ENCODE peak calls at places on chromosome 3, in eight cellular contexts. R, J, V, U, M, I, A and Y are unnamed samples.

GRCh38 chr3:54506603-54507002 is 384.3 kb downstream of the CACNA2D3 start:
- DNase-seq in R (no peak), I (no peak), U (no peak), V (no peak), J (no peak), A (no peak), M (no peak), Y (no peak)

GRCh38 chr3:76646921-76647562 is 392.9 kb upstream of the ROBO2 start:
- DNase-seq in U (no peak), I (no peak), V (no peak), R (no peak), M (peak; percentile 45), J (no peak), A (no peak), Y (no peak)

GRCh38 chr3:182435860-182436259 is 357.4 kb upstream of the ATP11B start:
- DNase-seq in A (no peak), J (no peak), U (no peak), I (no peak), M (no peak), R (no peak), V (no peak), Y (no peak)

GRCh38 chr3:65883614-65884013 is 155.1 kb downstream of the MAGI1 start:
- DNase-seq in A (peak; percentile 43), M (no peak), R (no peak), U (no peak), V (peak; percentile 38), I (no peak), J (no peak), Y (no peak)

GRCh38 chr3:192906940-192907339 is 10.7 kb downstream of the MB21D2 start:
- DNase-seq in R (no peak), U (no peak), V (no peak), I (no peak), J (no peak), A (no peak), M (no peak), Y (no peak)

GRCh38 chr3:33187368-33187634 is 31.3 kb downstream of the SUSD5 start:
- DNase-seq in A (no peak), R (no peak), I (no peak), M (no peak), J (no peak), V (no peak), U (no peak), Y (peak; percentile 32)

GRCh38 chr3:28716939-28717338 is 368.3 kb upstream of the AZI2 start:
- DNase-seq in A (no peak), R (no peak), J (no peak), I (no peak), V (no peak), U (no peak), M (no peak), Y (no peak)

GRCh38 chr3:179037361-179037760 is 34.2 kb downstream of the ZMAT3 start:
- DNase-seq in R (no peak), I (peak; percentile 93), J (peak; percentile 77), A (peak; percentile 88), V (peak; percentile 90), M (no peak), U (peak; percentile 72), Y (peak; percentile 95)

GRCh38 chr3:109224333-109224732 is 87.8 kb downstream of the C3orf85 start:
- DNase-seq in R (no peak), J (no peak), A (no peak), V (no peak), M (peak; percentile 4), U (no peak), I (no peak), Y (no peak)

DNA sequence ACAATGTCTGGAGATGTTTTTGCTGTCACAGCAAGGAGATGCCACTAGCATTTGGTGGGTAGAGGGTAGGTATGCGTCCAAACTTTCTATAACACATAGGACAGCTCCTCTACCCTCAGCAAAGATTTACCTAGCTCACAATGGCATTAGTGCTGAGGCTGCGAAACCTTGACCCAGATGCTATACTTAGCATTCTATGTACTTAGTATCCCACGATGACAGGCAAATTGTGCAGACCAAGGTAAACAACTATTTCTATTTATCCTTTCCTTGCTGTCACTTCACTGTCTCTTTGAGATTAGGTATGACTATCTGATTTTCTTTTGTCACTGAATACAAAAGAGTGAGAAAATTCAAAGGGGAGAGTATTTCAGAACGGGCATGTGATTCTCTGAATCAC is 265.2 kb upstream of the ZNF385D start:
- DNase-seq in J (no peak), A (no peak), I (no peak), R (no peak), V (no peak), U (no peak), M (no peak), Y (no peak)
- H3K4me3 ChIP-seq in J (no peak overlapping the region), A (no peak overlapping the region), I (no peak overlapping the region), R (no peak overlapping the region), V (no peak overlapping the region), U (no peak overlapping the region), M (no peak overlapping the region), Y (no peak overlapping the region)

DNA sequence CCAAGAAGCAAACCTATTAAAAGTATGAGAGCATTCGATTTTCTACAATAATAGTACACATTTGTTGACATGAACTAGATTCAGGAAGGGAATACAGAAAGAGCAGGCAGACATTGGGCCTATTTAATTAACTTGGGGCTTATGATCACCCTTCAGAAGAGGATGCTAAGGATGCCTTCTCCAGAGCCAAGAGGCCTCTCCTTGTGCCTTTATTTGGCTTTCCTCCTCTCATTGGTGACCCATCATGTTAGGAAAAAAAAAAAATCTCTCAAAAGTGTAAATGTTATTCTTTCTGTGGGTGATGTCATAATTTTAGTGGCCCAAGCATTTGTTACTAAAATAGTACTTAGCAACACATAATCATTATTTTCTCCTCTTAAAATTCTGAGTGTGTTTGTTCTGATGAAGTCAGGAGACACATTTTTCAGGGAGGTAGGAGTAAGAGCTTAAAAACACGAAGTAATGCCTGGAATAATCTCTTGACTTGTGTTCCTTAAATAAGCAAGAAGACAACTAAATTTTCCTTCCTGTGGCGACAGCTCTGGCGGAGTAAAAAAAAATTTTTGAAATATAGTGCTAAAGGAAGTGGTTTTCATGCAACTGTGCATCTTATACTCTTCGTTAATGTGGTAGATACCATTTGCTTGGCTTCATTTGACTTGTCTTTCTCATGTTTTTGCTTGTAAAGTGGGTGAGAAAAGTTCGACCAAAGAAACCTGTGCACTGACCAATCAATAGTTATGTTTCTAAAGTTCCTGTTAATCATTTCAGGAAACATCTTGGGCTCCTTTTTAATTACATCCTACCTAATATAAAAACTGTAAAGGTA is 11.3 kb upstream of the MBNL1 start:
- DNase-seq in J (no peak), M (no peak), V (peak; percentile 43), R (no peak), A (no peak), I (no peak), U (no peak), Y (peak; percentile 28)
- H3K4me3 ChIP-seq in J (no peak overlapping the region), M (no peak overlapping the region), V (no peak overlapping the region), R (no peak overlapping the region), A (no peak overlapping the region), I (no peak overlapping the region), U (no peak overlapping the region), Y (no peak overlapping the region)

DNA sequence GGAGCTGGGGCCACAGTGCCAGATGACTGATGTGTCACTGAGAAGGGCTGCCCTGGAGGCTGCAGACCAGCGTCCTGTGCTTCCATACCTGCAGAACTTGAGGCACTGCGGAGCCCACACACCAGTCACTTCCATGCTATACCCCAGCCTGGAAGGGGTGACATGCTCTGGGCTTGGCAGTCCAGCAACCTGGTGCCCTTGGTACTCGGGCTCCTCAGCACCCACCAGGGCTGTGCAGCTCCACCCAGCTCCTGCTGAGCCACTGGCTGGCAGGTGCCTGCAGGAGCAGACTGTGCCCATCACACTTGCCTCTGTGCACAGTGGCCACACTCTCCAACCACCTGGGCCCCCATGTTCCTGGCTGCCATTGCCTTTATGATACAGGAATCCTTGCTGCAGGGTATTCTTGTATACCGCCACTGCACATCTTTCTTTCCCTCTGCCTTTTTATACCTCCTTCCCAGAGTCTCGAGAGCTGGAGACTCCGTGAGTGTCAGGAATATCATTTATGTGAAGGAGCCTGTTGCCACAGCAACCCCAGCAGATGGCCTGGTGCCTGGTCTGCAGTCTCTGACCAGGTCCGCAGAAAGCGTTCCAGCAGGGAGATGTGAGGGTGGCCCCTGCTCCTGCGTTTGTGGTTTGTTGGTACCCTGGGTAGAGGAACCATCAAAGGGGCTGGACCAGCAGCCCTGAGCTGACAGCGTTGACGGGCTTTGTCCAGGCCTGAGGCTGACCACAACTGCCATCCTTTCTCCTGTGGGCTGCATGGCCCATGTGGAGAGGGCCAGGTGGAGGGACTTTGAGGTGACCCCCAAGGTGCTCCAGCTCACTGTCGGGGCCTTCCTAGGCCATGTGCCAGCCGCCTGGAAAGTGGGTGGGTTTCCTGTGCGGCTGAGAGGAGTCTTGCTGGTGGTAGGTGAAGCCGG is 93.4 kb upstream of the PLXNA1 start:
- DNase-seq in J (no peak), V (no peak), I (no peak), U (no peak), M (no peak), A (no peak), R (no peak), Y (no peak)
- H3K4me3 ChIP-seq in J (no peak overlapping the region), V (no peak overlapping the region), I (no peak overlapping the region), U (no peak overlapping the region), M (no peak overlapping the region), A (no peak overlapping the region), R (no peak overlapping the region), Y (no peak overlapping the region)

GRCh38 chr3:158094917-158095301 is 11.3 kb downstream of the SHOX2 start:
- DNase-seq in M (peak; percentile 47), R (no peak), V (no peak), I (no peak), A (no peak), U (no peak), J (no peak), Y (no peak)

GRCh38 chr3:158095302-158095997 is 10.8 kb downstream of the SHOX2 start:
- DNase-seq in M (peak; percentile 50), J (no peak), V (no peak), U (no peak), R (no peak), A (no peak), I (no peak), Y (no peak)

GRCh38 chr3:158098834-158099424 is 7.3 kb downstream of the SHOX2 start:
- DNase-seq in U (no peak), M (peak; percentile 29), J (no peak), A (no peak), R (no peak), V (peak; percentile 19), I (no peak), Y (no peak)

GRCh38 chr3:158097571-158098553 is 8.4 kb downstream of the SHOX2 start:
- DNase-seq in U (no peak), V (peak; percentile 47), I (no peak), M (peak; percentile 96), J (no peak), R (peak; percentile 73), A (peak; percentile 51), Y (peak; percentile 54)

GRCh38 chr3:158097141-158097540 is 9.1 kb downstream of the SHOX2 start:
- DNase-seq in J (no peak), A (no peak), I (no peak), R (no peak), U (no peak), V (no peak), M (no peak), Y (no peak)
- H3K4me3 ChIP-seq in J (no peak overlapping the region), A (no peak overlapping the region), I (no peak overlapping the region), R (no peak overlapping the region), U (no peak overlapping the region), V (no peak overlapping the region), M (no peak overlapping the region), Y (no peak overlapping the region)

GRCh38 chr3:20056727-20057611 is 16.7 kb downstream of the KAT2B start:
- DNase-seq in R (peak; percentile 56), V (peak; percentile 22), A (peak; percentile 88), U (no peak), J (no peak), M (no peak), I (peak; percentile 78), Y (peak; percentile 89)
- H3K4me3 ChIP-seq in R (no peak overlapping the region), V (no peak overlapping the region), A (no peak overlapping the region), U (no peak overlapping the region), J (no peak overlapping the region), M (no peak overlapping the region), I (no peak overlapping the region), Y (no peak overlapping the region)